ENCODE peak calls at places on chromosome 1, in four cellular contexts. I, K, O and M are unnamed samples.

GRCh38 chr1:84792421-84792820 is 100.6 kb downstream of the LPAR3 start:
- DNase-seq in I (no peak), K (no peak), O (no peak), M (no peak)

GRCh38 chr1:234500269-234500668 is 21.3 kb upstream of the TARBP1 start:
- DNase-seq in I (no peak), K (no peak), O (peak), M (no peak)

GRCh38 chr1:9293512-9294439 is 1.1 kb downstream of the SPSB1 start:
- DNase-seq in I (no peak), K (no peak), O (no peak), M (peak)

GRCh38 chr1:242827538-242827937 is 303.0 kb upstream of the PLD5 start:
- DNase-seq in I (no peak), K (no peak), O (no peak), M (no peak)

GRCh38 chr1:25971044-25971881 is 26.6 kb downstream of the PAFAH2 start:
- DNase-seq in I (no peak), K (no peak), O (no peak), M (peak)

GRCh38 chr1:180917306-180918065 is 4.8 kb downstream of the KIAA1614 start:
- DNase-seq in I (no peak), K (no peak), O (no peak), M (no peak)

GRCh38 chr1:192904438-192904895 is 95.6 kb downstream of the RGS2 start:
- DNase-seq in I (peak), K (no peak), O (peak), M (no peak)

GRCh38 chr1:240608707-240609106 is 3.2 kb downstream of the GREM2 start:
- DNase-seq in I (no peak), K (no peak), O (no peak), M (peak)

GRCh38 chr1:14415396-14415795 is 183.1 kb upstream of the KAZN start:
- DNase-seq in I (no peak), K (no peak), O (no peak), M (no peak)

GRCh38 chr1:101178341-101178687 is 58.5 kb upstream of the S1PR1 start:
- DNase-seq in I (no peak), K (no peak), O (no peak), M (no peak)